ENCODE peak calls at places on chromosomes 3 and 15, in seven cellular contexts. W is HL-60; S is vagina; K is NAMALWA; T is CD8-positive, alpha-beta memory T cell; H is left cardiac atrium; X is T1000. Y is an unnamed sample.

GRCh38 chr3:4681301-4681700 is 188.2 kb downstream of the ITPR1 start:
- DNase-seq in T (no peak), H (no peak), X (no peak), S (no peak), W (no peak), K (no peak), Y (no peak)

GRCh38 chr3:40637891-40638290 is 113.1 kb downstream of the ZNF621 start:
- DNase-seq in H (no peak), S (peak; percentile 16), W (no peak), T (no peak), X (no peak), K (no peak), Y (no peak)

GRCh38 chr15:83471307-83471866 is 24.2 kb downstream of the SH3GL3 start:
- DNase-seq in K (no peak), H (no peak), T (no peak), W (no peak), S (no peak), X (no peak), Y (no peak)

GRCh38 chr3:182092662-182093262 is 381.0 kb downstream of the SOX2 start:
- DNase-seq in X (no peak), S (no peak), W (no peak), K (peak; percentile 64), T (no peak), H (no peak), Y (no peak)

GRCh38 chr15:52011711-52012144 is 7.3 kb upstream of the MAPK6 start:
- DNase-seq in W (no peak), S (no peak), H (no peak), K (no peak), X (no peak), T (no peak), Y (no peak)

GRCh38 chr15:80915462-80915861 is 74.2 kb downstream of the MESD start:
- DNase-seq in X (no peak), S (no peak), K (no peak), W (no peak), H (no peak), T (no peak), Y (no peak)

GRCh38 chr3:159039286-159039685 is 237.4 kb downstream of the MFSD1 start:
- DNase-seq in X (no peak), H (no peak), T (no peak), S (no peak), W (no peak), K (peak; percentile 6), Y (no peak)

GRCh38 chr3:43327184-43327950 is 41.0 kb downstream of the SNRK start:
- DNase-seq in W (peak; percentile 31), K (no peak), H (no peak), X (no peak), T (no peak), S (no peak), Y (peak; percentile 9)

GRCh38 chr3:163043074-163043473 is 1546.5 kb downstream of the OTOL1 start:
- DNase-seq in K (no peak), S (no peak), W (no peak), T (no peak), X (no peak), H (no peak), Y (no peak)

GRCh38 chr3:179933079-179933478 is 103.7 kb downstream of the PEX5L start:
- DNase-seq in H (no peak), K (no peak), W (no peak), X (no peak), T (no peak), S (no peak), Y (no peak)

Y was measured in MM.1S.